ENCODE peak calls at places on chromosomes 7 and 10, in four cellular contexts. N, A, X and P are unnamed samples.

GRCh38 chr7:85529831-85530230 is 343.0 kb upstream of the SEMA3D start:
- DNase-seq in N (peak), A (no peak), X (no peak), P (no peak)

GRCh38 chr7:97064972-97065587 is 40.4 kb upstream of the DLX5 start:
- DNase-seq in N (peak), A (no peak), X (no peak), P (peak)

GRCh38 chr7:31122649-31123058 is 70.5 kb downstream of the ADCYAP1R1 start:
- DNase-seq in N (peak), A (peak), X (peak), P (peak)

GRCh38 chr7:51126813-51127617 is 189.6 kb downstream of the COBL start:
- DNase-seq in N (no peak), A (no peak), X (no peak), P (no peak)

GRCh38 chr10:110870823-110871235 is 899 bp upstream of the PDCD4 start:
- DNase-seq in N (no peak), A (no peak), X (peak), P (no peak)

GRCh38 chr10:5971886-5972285 is 5.5 kb downstream of the IL15RA start:
- DNase-seq in N (no peak), A (no peak), X (no peak), P (no peak)

GRCh38 chr10:102720337-102720736 is 5.9 kb downstream of the SFXN2 start:
- DNase-seq in N (no peak), A (no peak), X (no peak), P (no peak)

GRCh38 chr7:82443044-82443800 is at the start of gene CACNA2D1:
- DNase-seq in N (peak), A (peak), X (peak), P (peak)